ENCODE peak calls at places on chromosomes 11 and 22, in seven cellular contexts. I is GM12878; F is fibroblast of pulmonary artery; H is PC-9; R is heart right ventricle; S is lung; G is CD8-positive, alpha-beta T cell. A is an unnamed sample.

GRCh38 chr11:12859872-12860657 is 149.1 kb upstream of the RASSF10 start:
- DNase-seq in I (no peak), F (peak; percentile 45), H (no peak), R (no peak), S (no peak), G (no peak), A (no peak)

GRCh38 chr11:65120831-65121230 is 1.1 kb downstream of the FAU start:
- DNase-seq in I (no peak), F (no peak), H (no peak), R (no peak), S (no peak), G (no peak), A (no peak)

GRCh38 chr22:17634696-17635095 is 3.9 kb upstream of the BCL2L13 start:
- DNase-seq in I (no peak), F (peak; percentile 62), H (no peak), R (no peak), S (no peak), G (no peak), A (no peak)

GRCh38 chr11:13695886-13696285 is 27.4 kb downstream of the FAR1 start:
- DNase-seq in I (no peak), F (no peak), H (no peak), R (no peak), S (no peak), G (no peak), A (no peak)

GRCh38 chr11:12143461-12144258 is 33.3 kb downstream of the MICAL2 start:
- DNase-seq in I (no peak), F (peak; percentile 64), H (no peak), R (no peak), S (no peak), G (no peak), A (no peak)

GRCh38 chr22:38494939-38495338 is 11.2 kb downstream of the DDX17 start:
- DNase-seq in I (no peak), F (no peak), H (peak; percentile 15), R (no peak), S (no peak), G (no peak), A (no peak)

GRCh38 chr11:77205467-77206263 is 77.6 kb downstream of the MYO7A start:
- DNase-seq in I (no peak), F (no peak), H (no peak), R (no peak), S (no peak), G (no peak), A (no peak)

GRCh38 chr11:47716692-47717091 is 1.5 kb upstream of the AGBL2 start:
- DNase-seq in I (no peak), F (no peak), H (no peak), R (no peak), S (peak; percentile 17), G (no peak), A (peak; percentile 47)

GRCh38 chr22:21067075-21067900 is 21.5 kb downstream of the LRRC74B start:
- DNase-seq in I (no peak), F (no peak), H (no peak), R (no peak), S (no peak), G (no peak), A (no peak)

GRCh38 chr22:27820896-27821866 is 19.6 kb upstream of the MN1 start:
- DNase-seq in I (no peak), F (no peak), H (no peak), R (no peak), S (no peak), G (no peak), A (no peak)

GRCh38 chr22:19178065-19178658 is 374 bp downstream of the SLC25A1 start:
- DNase-seq in I (no peak), F (no peak), H (no peak), R (no peak), S (no peak), G (peak; percentile 46), A (peak; percentile 28)

GRCh38 chr22:44024288-44024908 is at the start of gene PARVB:
- DNase-seq in I (no peak), F (no peak), H (no peak), R (no peak), S (no peak), G (no peak), A (no peak)

GRCh38 chr11:6431861-6432260 is 8.9 kb downstream of the HPX start:
- DNase-seq in I (no peak), F (peak; percentile 50), H (peak; percentile 78), R (no peak), S (peak; percentile 37), G (no peak), A (no peak)

GRCh38 chr11:87722756-87723599 is 452.3 kb downstream of the RAB38 start:
- DNase-seq in I (no peak), F (peak; percentile 11), H (peak; percentile 28), R (peak; percentile 3), S (no peak), G (no peak), A (peak; percentile 12)

GRCh38 chr11:72354356-72355115 is 79.8 kb downstream of the CLPB start:
- DNase-seq in I (no peak), F (peak; percentile 16), H (peak; percentile 50), R (no peak), S (no peak), G (no peak), A (no peak)

GRCh38 chr11:82547163-82547560 is 186.5 kb downstream of the FAM181B start:
- DNase-seq in I (no peak), F (no peak), H (no peak), R (no peak), S (no peak), G (no peak), A (no peak)

GRCh38 chr11:281486-282161 is 3.4 kb downstream of the NLRP6 start:
- DNase-seq in I (no peak), F (no peak), H (no peak), R (peak; percentile 1), S (no peak), G (no peak), A (no peak)

GRCh38 chr11:96188625-96189006 is 154.4 kb downstream of the MAML2 start:
- DNase-seq in I (peak; percentile 75), F (peak; percentile 75), H (peak; percentile 65), R (no peak), S (no peak), G (peak; percentile 26), A (no peak)

GRCh38 chr11:35554491-35555237 is 29.2 kb upstream of the PAMR1 start:
- DNase-seq in I (no peak), F (peak; percentile 32), H (no peak), R (no peak), S (no peak), G (no peak), A (no peak)

GRCh38 chr11:31995525-31996123 is 95.2 kb upstream of the RCN1 start:
- DNase-seq in I (peak; percentile 26), F (peak; percentile 14), H (no peak), R (no peak), S (no peak), G (peak; percentile 18), A (peak; percentile 38)

GRCh38 chr11:116310215-116310614 is 462.6 kb downstream of the BUD13 start:
- DNase-seq in I (no peak), F (peak; percentile 0), H (no peak), R (no peak), S (no peak), G (no peak), A (no peak)

GRCh38 chr11:116314012-116314411 is 458.8 kb downstream of the BUD13 start:
- DNase-seq in I (no peak), F (no peak), H (no peak), R (no peak), S (no peak), G (no peak), A (no peak)

GRCh38 chr11:116309446-116309845 is 463.3 kb downstream of the BUD13 start:
- DNase-seq in I (no peak), F (no peak), H (no peak), R (no peak), S (no peak), G (no peak), A (no peak)

GRCh38 chr11:116311141-116311540 is 461.6 kb downstream of the BUD13 start:
- DNase-seq in I (no peak), F (no peak), H (no peak), R (no peak), S (no peak), G (no peak), A (no peak)

GRCh38 chr11:116312560-116313340 is 460.0 kb downstream of the BUD13 start:
- DNase-seq in I (no peak), F (peak; percentile 34), H (no peak), R (peak; percentile 85), S (peak; percentile 84), G (no peak), A (peak; percentile 66)
- H3K4me3 ChIP-seq in I (no peak overlapping the region), F (no peak overlapping the region), H (no peak overlapping the region), R (peak overlapping the region; percentile 15), S (no peak overlapping the region), G (no peak overlapping the region), A (no peak overlapping the region)

GRCh38 chr11:98230678-98231077 is 790.1 kb upstream of the CNTN5 start:
- DNase-seq in I (no peak), F (no peak), H (no peak), R (no peak), S (no peak), G (no peak), A (no peak)
- H3K4me3 ChIP-seq in I (no peak overlapping the region), F (no peak overlapping the region), H (no peak overlapping the region), R (no peak overlapping the region), S (no peak overlapping the region), G (no peak overlapping the region), A (no peak overlapping the region)

DNA sequence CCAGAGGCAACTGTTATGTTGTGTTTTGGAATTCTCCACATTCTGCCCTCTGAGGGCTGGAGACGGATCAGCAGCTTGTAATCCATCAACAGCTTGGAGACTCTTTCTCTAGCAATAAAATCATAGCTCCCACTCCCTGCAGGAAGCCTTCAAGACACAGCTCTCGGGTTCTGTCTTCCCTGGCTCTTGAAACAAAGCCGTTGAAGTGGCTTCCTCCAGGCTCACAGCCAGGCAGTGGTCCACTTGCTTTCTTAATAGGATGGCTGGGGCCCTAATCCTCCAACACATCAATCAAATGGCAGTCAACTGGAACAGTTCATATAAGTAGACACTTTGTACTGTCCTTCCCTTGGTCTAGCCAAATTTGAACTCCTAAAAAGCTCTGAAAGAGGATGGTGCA is 74.4 kb downstream of the SC5D start:
- DNase-seq in I (no peak), F (no peak), H (no peak), R (no peak), S (no peak), G (no peak), A (no peak)
- H3K4me3 ChIP-seq in I (peak overlapping the region; percentile 24), F (no peak overlapping the region), H (no peak overlapping the region), R (peak overlapping the region; percentile 10), S (no peak overlapping the region), G (peak overlapping the region; percentile 36), A (no peak overlapping the region)

DNA sequence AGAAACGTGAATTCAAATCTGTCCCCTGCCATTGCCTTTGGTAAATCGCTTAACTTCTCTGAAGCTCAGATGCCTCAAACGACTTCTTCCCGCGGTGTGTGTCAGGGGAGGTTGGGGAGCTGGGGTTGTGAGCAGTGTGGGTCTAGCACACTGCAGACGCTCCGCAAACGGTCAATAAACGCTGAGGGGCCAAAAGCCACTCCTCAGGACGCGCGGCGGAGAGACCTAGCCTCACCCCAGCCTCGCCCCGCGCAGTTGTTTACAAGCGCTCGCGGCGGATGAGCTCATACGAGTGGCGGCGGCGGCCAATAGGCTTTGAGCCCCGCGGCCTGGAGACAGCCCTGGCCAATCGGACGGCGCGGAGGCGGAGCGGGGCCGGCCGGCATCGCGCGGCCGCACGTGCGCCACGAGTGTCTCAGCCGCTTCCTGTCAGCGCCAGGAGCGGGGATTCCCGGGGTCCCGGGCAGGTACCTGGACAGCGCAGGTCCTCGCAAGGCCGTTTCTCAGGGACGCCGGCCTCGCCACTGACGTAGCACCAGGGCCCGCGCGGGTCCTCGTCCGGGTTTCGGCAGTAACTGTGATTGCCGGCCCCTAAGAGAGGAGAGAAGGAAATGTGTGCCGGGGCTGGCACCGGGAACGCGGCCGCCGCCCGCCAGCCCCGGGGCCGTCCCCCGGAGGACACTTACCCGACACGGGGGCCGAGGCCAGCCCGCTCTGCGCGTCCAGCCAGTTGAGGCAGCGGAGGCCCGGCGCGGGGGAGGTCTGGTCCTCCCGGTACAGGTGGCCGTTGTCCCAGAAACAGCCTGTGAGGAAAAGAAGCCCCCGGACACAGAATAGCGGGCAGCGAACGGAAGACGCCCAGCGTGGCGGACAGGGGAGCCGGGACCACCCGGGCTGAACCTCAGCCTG is 1.5 kb downstream of the PIK3IP1 start:
- DNase-seq in I (peak; percentile 48), F (peak; percentile 90), H (peak; percentile 90), R (peak; percentile 96), S (peak; percentile 94), G (peak; percentile 95), A (peak; percentile 73)
- H3K4me3 ChIP-seq in I (peak overlapping the region; percentile 82), F (peak overlapping the region; percentile 85), H (peak overlapping the region; percentile 85), R (peak overlapping the region; percentile 89), S (peak overlapping the region; percentile 65), G (peak overlapping the region; percentile 97), A (peak overlapping the region; percentile 47)

A was measured in Jurkat, Clone E6-1.